ENCODE peak calls at places on chromosomes 13 and 19, in six cellular contexts. N, U, Z, F, O and B are unnamed samples.
A peak's percentile ranks its signal among the peaks of the same experiment; 100 is the strongest.

GRCh38 chr19:43984687-43985000 is 656 bp downstream of the ZNF155 start:
- DNase-seq in N (no peak), U (no peak), Z (no peak), F (peak; percentile 48), O (no peak), B (no peak)

GRCh38 chr13:30049692-30050091 is 199.3 kb upstream of the UBL3 start:
- DNase-seq in N (no peak), U (no peak), Z (no peak), F (no peak), O (no peak), B (no peak)

GRCh38 chr13:26910754-26911465 is 150.3 kb upstream of the GPR12 start:
- DNase-seq in N (no peak), U (no peak), Z (no peak), F (no peak), O (no peak), B (no peak)

GRCh38 chr13:98033277-98034247 is 80.1 kb downstream of the IPO5 start:
- DNase-seq in N (no peak), U (no peak), Z (peak; percentile 72), F (peak; percentile 74), O (no peak), B (no peak)

GRCh38 chr13:61600360-61601033 is 184.8 kb upstream of the PCDH20 start:
- DNase-seq in N (no peak), U (no peak), Z (no peak), F (no peak), O (peak; percentile 57), B (no peak)

GRCh38 chr19:43957891-43958290 is 6.9 kb downstream of the ZNF221 start:
- DNase-seq in N (no peak), U (no peak), Z (no peak), F (no peak), O (no peak), B (no peak)

GRCh38 chr13:52850396-52851152 is 2.1 kb upstream of the PCDH8 start:
- DNase-seq in N (no peak), U (no peak), Z (peak; percentile 96), F (peak; percentile 97), O (no peak), B (peak; percentile 50)

GRCh38 chr13:34349091-34349722 is 531.3 kb downstream of the RFC3 start:
- DNase-seq in N (no peak), U (no peak), Z (no peak), F (no peak), O (peak; percentile 78), B (no peak)

GRCh38 chr13:90690458-90691063 is 656.9 kb upstream of the MIR17HG start:
- DNase-seq in N (no peak), U (no peak), Z (no peak), F (no peak), O (no peak), B (no peak)

GRCh38 chr19:11304936-11305335 is 9.0 kb downstream of the TSPAN16 start:
- DNase-seq in N (no peak), U (no peak), Z (no peak), F (no peak), O (no peak), B (no peak)

GRCh38 chr19:30340724-30341595 is 31.2 kb upstream of the ZNF536 start:
- DNase-seq in N (no peak), U (no peak), Z (no peak), F (peak; percentile 17), O (no peak), B (no peak)

GRCh38 chr13:110390572-110390971 is 83.5 kb downstream of the COL4A2 start:
- DNase-seq in N (no peak), U (no peak), Z (no peak), F (no peak), O (no peak), B (no peak)

GRCh38 chr13:85286081-85286480 is 513.1 kb downstream of the SLITRK6 start:
- DNase-seq in N (no peak), U (no peak), Z (no peak), F (no peak), O (no peak), B (no peak)

GRCh38 chr13:59247166-59247565 is 916.6 kb downstream of the DIAPH3 start:
- DNase-seq in N (no peak), U (no peak), Z (no peak), F (no peak), O (no peak), B (no peak)

GRCh38 chr13:27679396-27679795 is 57.7 kb downstream of the POLR1D start:
- DNase-seq in N (no peak), U (no peak), Z (no peak), F (no peak), O (no peak), B (no peak)

GRCh38 chr13:112450567-112451240 is 74.5 kb downstream of the SPACA7 start:
- DNase-seq in N (no peak), U (no peak), Z (no peak), F (no peak), O (no peak), B (no peak)

GRCh38 chr13:28497143-28497876 is 2.4 kb upstream of the FLT1 start:
- DNase-seq in N (no peak), U (no peak), Z (no peak), F (no peak), O (no peak), B (no peak)

GRCh38 chr13:38008636-38009035 is 139.1 kb upstream of the TRPC4 start:
- DNase-seq in N (no peak), U (no peak), Z (no peak), F (no peak), O (no peak), B (no peak)

GRCh38 chr19:44582581-44583265 is 30.6 kb upstream of the IGSF23 start:
- DNase-seq in N (no peak), U (no peak), Z (peak; percentile 89), F (peak; percentile 93), O (no peak), B (no peak)

GRCh38 chr19:44212865-44213346 is 574 bp downstream of the ZNF227 start:
- DNase-seq in N (no peak), U (no peak), Z (peak; percentile 53), F (peak; percentile 51), O (no peak), B (no peak)

GRCh38 chr19:15120135-15121026 is 13.2 kb downstream of the SYDE1 start:
- DNase-seq in N (no peak), U (no peak), Z (peak; percentile 52), F (peak; percentile 56), O (peak; percentile 40), B (no peak)

GRCh38 chr19:33227242-33227650 is 1.6 kb upstream of the SLC7A10 start:
- DNase-seq in N (no peak), U (no peak), Z (peak; percentile 76), F (peak; percentile 68), O (no peak), B (no peak)

GRCh38 chr19:33225458-33225925 is at the start of gene SLC7A10:
- DNase-seq in N (no peak), U (no peak), Z (peak; percentile 55), F (peak; percentile 65), O (no peak), B (no peak)

GRCh38 chr19:33227870-33228599 is 2.4 kb upstream of the SLC7A10 start:
- DNase-seq in N (no peak), U (no peak), Z (no peak), F (no peak), O (no peak), B (no peak)

GRCh38 chr19:33224694-33225457 is 774 bp downstream of the SLC7A10 start:
- DNase-seq in N (no peak), U (no peak), Z (peak; percentile 42), F (no peak), O (no peak), B (no peak)

DNA sequence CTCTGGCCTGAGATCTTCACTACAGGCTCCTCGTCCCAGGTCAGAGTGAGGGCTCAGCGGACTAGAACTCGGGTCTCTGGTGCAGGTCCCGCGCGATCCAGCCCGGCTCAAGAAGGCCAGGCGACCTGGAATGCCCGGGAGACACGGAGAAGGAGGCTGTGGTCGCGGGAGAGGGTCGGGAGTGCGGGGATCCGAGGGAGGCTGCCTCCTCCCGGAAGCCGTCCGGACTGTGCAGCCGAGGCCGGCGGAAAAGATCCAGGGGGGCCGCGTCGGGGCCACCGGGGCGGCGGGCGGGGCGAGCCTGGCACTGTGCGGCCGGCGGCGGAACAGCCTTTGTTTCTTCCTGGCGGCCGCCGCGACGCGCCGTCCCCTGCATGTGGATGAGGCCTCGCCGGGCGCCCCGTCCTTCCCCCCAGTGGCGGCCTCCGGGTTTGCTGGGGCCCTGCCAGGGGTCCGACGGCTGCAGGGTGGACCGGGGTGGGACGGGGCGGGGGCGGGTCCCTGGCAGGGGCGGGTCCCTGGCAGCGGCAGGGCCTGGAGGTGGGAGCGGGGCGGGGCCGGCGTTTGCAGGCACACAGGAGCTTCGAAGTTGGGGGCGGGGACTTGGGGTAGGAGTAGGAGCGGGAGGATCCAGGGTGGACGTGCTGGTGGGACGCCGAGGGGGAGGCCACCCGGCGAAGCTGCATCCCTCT is 1.0 kb upstream of the SLC7A10 start:
- DNase-seq in N (no peak), U (no peak), Z (peak; percentile 96), F (peak; percentile 93), O (no peak), B (no peak)
- H3K4me1 ChIP-seq in N (no peaks in the 10 kb centered on the region), U (no peaks in the 10 kb centered on the region), Z (peaks cover 4% of the 10 kb centered on the region), F (no peaks in the 10 kb centered on the region), O (peaks cover 17% of the 10 kb centered on the region), B (peaks cover 12% of the 10 kb centered on the region)

GRCh38 chr13:93158565-93158964 is 68.0 kb upstream of the GPC6 start:
- DNase-seq in N (no peak), U (no peak), Z (no peak), F (no peak), O (no peak), B (no peak)
- H3K4me1 ChIP-seq in N (no peaks in the 10 kb centered on the region), U (no peaks in the 10 kb centered on the region), Z (no peaks in the 10 kb centered on the region), F (no peaks in the 10 kb centered on the region), O (no peaks in the 10 kb centered on the region), B (no peaks in the 10 kb centered on the region)

DNA sequence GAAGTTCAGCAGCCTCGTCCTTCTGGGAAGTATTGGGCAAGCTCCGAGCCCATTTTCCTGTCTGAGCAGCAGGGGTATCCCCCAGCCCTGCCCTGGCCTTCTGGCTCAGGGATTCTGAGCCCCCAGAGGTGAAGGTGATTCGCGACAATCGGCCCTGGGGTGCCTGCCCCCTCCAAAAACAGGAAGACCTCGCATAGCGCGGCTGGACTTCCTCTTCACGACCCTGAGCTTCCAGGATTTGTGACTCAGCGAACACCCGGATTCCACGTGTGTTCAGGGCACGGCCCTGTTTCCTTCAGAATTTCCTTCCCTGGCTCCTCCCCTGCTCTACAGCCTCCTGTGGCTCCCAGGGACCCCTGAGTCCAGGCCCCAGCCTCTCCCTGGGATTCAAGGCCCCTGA is at the start of gene SEMA6B:
- DNase-seq in N (no peak), U (no peak), Z (no peak), F (no peak), O (no peak), B (no peak)
- H3K4me1 ChIP-seq in N (no peaks in the 10 kb centered on the region), U (no peaks in the 10 kb centered on the region), Z (no peaks in the 10 kb centered on the region), F (no peaks in the 10 kb centered on the region), O (peaks cover 4% of the 10 kb centered on the region), B (no peaks in the 10 kb centered on the region)

GRCh38 chr19:5969476-5969875 is 8.5 kb downstream of the RANBP3 start:
- DNase-seq in N (no peak), U (no peak), Z (no peak), F (no peak), O (peak; percentile 50), B (no peak)
- H3K4me1 ChIP-seq in N (peaks cover 68% of the 10 kb centered on the region), U (peaks cover 51% of the 10 kb centered on the region), Z (peaks cover 14% of the 10 kb centered on the region), F (peaks cover 25% of the 10 kb centered on the region), O (peaks cover 82% of the 10 kb centered on the region), B (peaks cover 82% of the 10 kb centered on the region)